ENCODE peak calls at places on chromosomes 3 and 15, in four cellular contexts. P is T-helper 9 cell, Z is caudate nucleus, K is substantia nigra. B is an unnamed sample.

GRCh38 chr3:123602325-123602724 is 17.5 kb upstream of the HACD2 start:
- DNase-seq in P (no peak), Z (no peak), K (no peak), B (no peak)

GRCh38 chr3:177561365-177561764 is 364.1 kb upstream of the TBL1XR1 start:
- DNase-seq in P (no peak), Z (no peak), K (no peak), B (no peak)

GRCh38 chr3:147412917-147413711 is 3.9 kb downstream of the ZIC1 start:
- DNase-seq in P (no peak), Z (no peak), K (no peak), B (no peak)

GRCh38 chr15:74135041-74135565 is 4.7 kb downstream of the ISLR2 start:
- DNase-seq in P (no peak), Z (no peak), K (no peak), B (no peak)

GRCh38 chr3:10426346-10427233 is 78.8 kb downstream of the ATP2B2 start:
- DNase-seq in P (no peak), Z (no peak), K (no peak), B (no peak)

GRCh38 chr15:62363913-62364312 is 198.8 kb upstream of the C2CD4B start:
- DNase-seq in P (no peak), Z (no peak), K (no peak), B (no peak)

GRCh38 chr15:61011576-61012336 is 217.3 kb downstream of the RORA start:
- DNase-seq in P (no peak), Z (no peak), K (no peak), B (no peak)

GRCh38 chr3:165635791-165636681 is 201.2 kb downstream of the BCHE start:
- DNase-seq in P (no peak), Z (no peak), K (no peak), B (no peak)

GRCh38 chr15:29183071-29183831 is 86.4 kb downstream of the NSMCE3 start:
- DNase-seq in P (no peak), Z (no peak), K (no peak), B (no peak)

GRCh38 chr15:70412717-70413266 is 315.1 kb upstream of the TLE3 start:
- DNase-seq in P (no peak), Z (no peak), K (no peak), B (no peak)

GRCh38 chr3:175258763-175259162 is 399.6 kb downstream of the NAALADL2 start:
- DNase-seq in P (no peak), Z (no peak), K (no peak), B (no peak)

GRCh38 chr3:185815391-185816282 is 9.2 kb downstream of the IGF2BP2 start:
- DNase-seq in P (no peak), Z (no peak), K (no peak), B (no peak)

GRCh38 chr3:70072180-70072579 is 72.6 kb downstream of the SAMMSON start:
- DNase-seq in P (no peak), Z (no peak), K (peak; percentile 5), B (no peak)

GRCh38 chr3:192063570-192063969 is 602.6 kb downstream of the PYDC2 start:
- DNase-seq in P (no peak), Z (no peak), K (no peak), B (peak; percentile 46)

GRCh38 chr15:26632500-26632899 is 140.4 kb downstream of the GABRB3 start:
- DNase-seq in P (no peak), Z (no peak), K (no peak), B (no peak)

GRCh38 chr15:92610101-92610520 is 45.5 kb downstream of the FAM174B start:
- DNase-seq in P (no peak), Z (no peak), K (no peak), B (no peak)

GRCh38 chr3:101300073-101300472 is 20.3 kb downstream of the IMPG2 start:
- DNase-seq in P (no peak), Z (no peak), K (no peak), B (no peak)

GRCh38 chr3:192884831-192885356 is 32.8 kb downstream of the MB21D2 start:
- DNase-seq in P (no peak), Z (no peak), K (no peak), B (no peak)

GRCh38 chr15:59680870-59681269 is 8.2 kb downstream of the BNIP2 start:
- DNase-seq in P (no peak), Z (no peak), K (no peak), B (no peak)

GRCh38 chr15:35304389-35304788 is 219.3 kb upstream of the NANOGP8 start:
- DNase-seq in P (no peak), Z (no peak), K (no peak), B (no peak)

GRCh38 chr3:127043041-127043641 is 60.2 kb downstream of the PLXNA1 start:
- DNase-seq in P (no peak), Z (no peak), K (no peak), B (no peak)

GRCh38 chr3:144590854-144591253 is 619.2 kb downstream of the DIPK2A start:
- DNase-seq in P (no peak), Z (no peak), K (no peak), B (no peak)

GRCh38 chr15:75067123-75067854 is 43.9 kb downstream of the PPCDC start:
- DNase-seq in P (no peak), Z (no peak), K (no peak), B (no peak)

B was measured in left ventricle myocardium inferior.